ENCODE peak calls at places on chromosome 15, in four cellular contexts. One of them, this sample, is unnamed.

GRCh38 chr15:87416591-87417257 is 839.8 kb downstream of the NTRK3 start:
- DNase-seq in tibial artery: no peak
- DNase-seq in thoracic aorta: no peak
- DNase-seq in heart right ventricle: no peak
- DNase-seq in this sample: no peak

GRCh38 chr15:77649019-77649418 is 16.3 kb upstream of the LINGO1 start:
- DNase-seq in tibial artery: no peak
- DNase-seq in heart right ventricle: no peak
- DNase-seq in thoracic aorta: no peak
- DNase-seq in this sample: no peak

GRCh38 chr15:87753539-87753938 is 503.0 kb downstream of the NTRK3 start:
- DNase-seq in heart right ventricle: no peak
- DNase-seq in tibial artery: no peak
- DNase-seq in thoracic aorta: no peak
- DNase-seq in this sample: no peak

GRCh38 chr15:76253851-76254440 is 57.3 kb downstream of the ETFA start:
- DNase-seq in tibial artery: no peak
- DNase-seq in thoracic aorta: no peak
- DNase-seq in heart right ventricle: no peak
- DNase-seq in this sample: no peak

GRCh38 chr15:68730491-68731317 is 90.0 kb downstream of the ANP32A start:
- DNase-seq in thoracic aorta: no peak
- DNase-seq in tibial artery: peak
- DNase-seq in heart right ventricle: peak
- DNase-seq in this sample: no peak

GRCh38 chr15:80418892-80419537 is 14.8 kb downstream of the ARNT2 start:
- DNase-seq in thoracic aorta: no peak
- DNase-seq in heart right ventricle: no peak
- DNase-seq in tibial artery: no peak
- DNase-seq in this sample: no peak

GRCh38 chr15:101526890-101527289 is 37.4 kb upstream of the PCSK6 start:
- DNase-seq in heart right ventricle: no peak
- DNase-seq in tibial artery: no peak
- DNase-seq in thoracic aorta: no peak
- DNase-seq in this sample: no peak

GRCh38 chr15:96336045-96336642 is 5.6 kb downstream of the NR2F2 start:
- DNase-seq in tibial artery: no peak
- DNase-seq in heart right ventricle: no peak
- DNase-seq in thoracic aorta: no peak
- DNase-seq in this sample: no peak

GRCh38 chr15:67838789-67839332 is 984 bp downstream of the RNU6-1 start:
- DNase-seq in heart right ventricle: no peak
- DNase-seq in tibial artery: peak
- DNase-seq in thoracic aorta: no peak
- DNase-seq in this sample: no peak

GRCh38 chr15:61396235-61396927 is 167.3 kb upstream of the RORA start:
- DNase-seq in tibial artery: no peak
- DNase-seq in heart right ventricle: no peak
- DNase-seq in thoracic aorta: no peak
- DNase-seq in this sample: no peak

GRCh38 chr15:59649603-59650002 is 7.7 kb downstream of the GTF2A2 start:
- DNase-seq in tibial artery: no peak
- DNase-seq in thoracic aorta: no peak
- DNase-seq in heart right ventricle: no peak
- DNase-seq in this sample: no peak

GRCh38 chr15:38251726-38252480 is 733 bp upstream of the SPRED1 start:
- DNase-seq in thoracic aorta: peak
- DNase-seq in tibial artery: peak
- DNase-seq in heart right ventricle: peak
- DNase-seq in this sample: peak

GRCh38 chr15:42999201-42999779 is 78.7 kb upstream of the TTBK2 start:
- DNase-seq in heart right ventricle: no peak
- DNase-seq in tibial artery: no peak
- DNase-seq in thoracic aorta: no peak
- DNase-seq in this sample: no peak

GRCh38 chr15:65377105-65377975 is 462 bp downstream of the IGDCC3 start:
- DNase-seq in thoracic aorta: no peak
- DNase-seq in heart right ventricle: no peak
- DNase-seq in tibial artery: no peak
- DNase-seq in this sample: no peak

GRCh38 chr15:45642203-45642932 is 7.5 kb downstream of the SQOR start:
- DNase-seq in tibial artery: peak
- DNase-seq in thoracic aorta: no peak
- DNase-seq in heart right ventricle: no peak
- DNase-seq in this sample: no peak

GRCh38 chr15:32919749-32920414 is 202.1 kb downstream of the GREM1 start:
- DNase-seq in tibial artery: no peak
- DNase-seq in heart right ventricle: no peak
- DNase-seq in thoracic aorta: no peak
- DNase-seq in this sample: no peak

GRCh38 chr15:46502668-46503067 is 867.8 kb downstream of the SQOR start:
- DNase-seq in thoracic aorta: no peak
- DNase-seq in tibial artery: no peak
- DNase-seq in heart right ventricle: no peak
- DNase-seq in this sample: no peak

GRCh38 chr15:35078221-35078915 is 6.7 kb downstream of the NANOGP8 start:
- DNase-seq in tibial artery: no peak
- DNase-seq in thoracic aorta: no peak
- DNase-seq in heart right ventricle: no peak
- DNase-seq in this sample: peak

GRCh38 chr15:39248204-39248603 is 332.7 kb upstream of the THBS1 start:
- DNase-seq in heart right ventricle: peak
- DNase-seq in tibial artery: no peak
- DNase-seq in thoracic aorta: no peak
- DNase-seq in this sample: no peak

GRCh38 chr15:70526974-70527325 is 236.4 kb downstream of the UACA start:
- DNase-seq in thoracic aorta: no peak
- DNase-seq in heart right ventricle: no peak
- DNase-seq in tibial artery: no peak
- DNase-seq in this sample: no peak

GRCh38 chr15:84911879-84912660 is 27.6 kb downstream of the SLC28A1 start:
- DNase-seq in thoracic aorta: peak
- DNase-seq in heart right ventricle: peak
- DNase-seq in tibial artery: peak
- DNase-seq in this sample: no peak

GRCh38 chr15:60118146-60118545 is 114.0 kb downstream of the FOXB1 start:
- DNase-seq in thoracic aorta: no peak
- DNase-seq in tibial artery: no peak
- DNase-seq in heart right ventricle: no peak
- DNase-seq in this sample: no peak

GRCh38 chr15:22979069-22979698 is 984 bp downstream of the CYFIP1 start:
- DNase-seq in heart right ventricle: peak
- DNase-seq in thoracic aorta: no peak
- DNase-seq in tibial artery: peak
- DNase-seq in this sample: peak

GRCh38 chr15:58491151-58491473 is 59.3 kb downstream of the LIPC start:
- DNase-seq in tibial artery: no peak
- DNase-seq in heart right ventricle: no peak
- DNase-seq in thoracic aorta: peak
- DNase-seq in this sample: no peak

GRCh38 chr15:66765478-66766281 is 63.6 kb downstream of the SMAD6 start:
- DNase-seq in thoracic aorta: no peak
- DNase-seq in tibial artery: no peak
- DNase-seq in heart right ventricle: peak
- DNase-seq in this sample: peak

GRCh38 chr15:99429681-99430081 is 136.1 kb upstream of the MEF2A start:
- DNase-seq in thoracic aorta: no peak
- DNase-seq in tibial artery: peak
- DNase-seq in heart right ventricle: no peak
- DNase-seq in this sample: no peak

GRCh38 chr15:81168680-81169079 is 28.0 kb upstream of the IL16 start:
- DNase-seq in heart right ventricle: no peak
- DNase-seq in tibial artery: no peak
- DNase-seq in thoracic aorta: no peak
- DNase-seq in this sample: no peak

GRCh38 chr15:41957021-41957897 is 15.1 kb downstream of the EHD4 start:
- DNase-seq in heart right ventricle: no peak
- DNase-seq in thoracic aorta: no peak
- DNase-seq in tibial artery: no peak
- DNase-seq in this sample: peak

GRCh38 chr15:95596487-95596886 is 734.0 kb upstream of the NR2F2 start:
- DNase-seq in tibial artery: peak
- DNase-seq in thoracic aorta: no peak
- DNase-seq in heart right ventricle: no peak
- DNase-seq in this sample: no peak

DNA sequence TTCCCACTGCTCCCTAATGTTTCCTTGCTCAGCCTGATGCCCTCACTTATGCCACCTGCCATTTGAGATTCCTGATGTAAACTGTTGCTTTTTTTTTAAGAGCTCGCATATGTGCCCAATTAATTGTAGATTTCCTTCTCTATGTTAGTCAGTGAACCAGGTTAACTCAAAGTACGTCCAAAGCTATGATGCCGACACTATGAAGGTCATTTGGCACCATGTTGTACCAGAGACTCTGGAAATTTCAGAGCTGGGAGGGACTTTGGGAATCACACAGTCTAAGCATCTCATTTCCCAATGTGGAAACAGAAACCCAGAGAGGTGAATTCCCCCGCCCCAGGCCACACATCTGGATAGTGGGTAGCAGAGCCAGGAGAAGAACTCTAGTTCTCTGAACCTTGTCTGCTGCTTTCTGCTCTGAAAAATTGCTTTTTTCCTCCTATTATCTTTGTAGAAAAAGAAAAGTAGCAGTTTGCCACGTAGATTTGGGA is 38.5 kb upstream of the TNFAIP8L3 start:
- DNase-seq in heart right ventricle: no peak
- DNase-seq in tibial artery: peak
- DNase-seq in thoracic aorta: no peak
- DNase-seq in this sample: no peak
- TF ChIP-seq CTCF in heart right ventricle: no peak
- TF ChIP-seq CTCF in tibial artery: no peak
- TF ChIP-seq CTCF in thoracic aorta: no peak
- TF ChIP-seq CTCF in this sample: no peak

DNA sequence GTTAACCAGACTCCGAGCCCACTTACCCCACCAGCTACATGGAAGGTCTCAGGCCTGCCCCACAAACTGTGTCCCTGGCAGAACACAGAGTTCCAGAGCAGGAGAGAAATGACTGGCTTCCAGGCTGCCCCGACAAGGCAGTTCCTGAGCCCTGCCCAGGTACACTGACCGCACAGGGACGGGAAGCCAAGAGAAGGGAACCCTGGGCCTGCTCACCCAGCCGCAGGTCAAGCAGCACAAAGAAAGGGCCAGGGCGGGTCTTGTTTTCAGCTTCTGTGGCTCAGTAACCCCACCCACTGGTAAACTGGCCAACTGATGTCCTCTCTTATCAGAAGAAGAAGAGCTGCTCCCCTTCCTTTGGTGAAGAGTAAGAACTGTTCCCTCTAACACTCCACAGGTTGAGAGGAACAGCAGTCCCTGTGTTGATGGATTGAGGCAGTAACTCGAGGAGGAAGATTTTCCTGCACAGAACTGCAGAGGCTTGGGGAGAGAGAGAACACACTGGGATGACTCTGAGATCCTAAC is 68.4 kb downstream of the CRTC3 start:
- DNase-seq in thoracic aorta: no peak
- DNase-seq in heart right ventricle: peak
- DNase-seq in tibial artery: peak
- DNase-seq in this sample: peak
- TF ChIP-seq CTCF in thoracic aorta: no peak
- TF ChIP-seq CTCF in heart right ventricle: peak
- TF ChIP-seq CTCF in tibial artery: no peak
- TF ChIP-seq CTCF in this sample: peak

GRCh38 chr15:73792429-73792828 is 39.3 kb upstream of the INSYN1 start:
- DNase-seq in heart right ventricle: no peak
- DNase-seq in thoracic aorta: no peak
- DNase-seq in tibial artery: no peak
- DNase-seq in this sample: no peak
- TF ChIP-seq CTCF in heart right ventricle: no peak
- TF ChIP-seq CTCF in thoracic aorta: no peak
- TF ChIP-seq CTCF in tibial artery: no peak
- TF ChIP-seq CTCF in this sample: no peak

GRCh38 chr15:72925661-72926060 is 126.6 kb upstream of the NEO1 start:
- DNase-seq in tibial artery: no peak
- DNase-seq in heart right ventricle: no peak
- DNase-seq in thoracic aorta: no peak
- DNase-seq in this sample: no peak

GRCh38 chr15:72919936-72920455 is 132.3 kb upstream of the NEO1 start:
- DNase-seq in thoracic aorta: no peak
- DNase-seq in heart right ventricle: no peak
- DNase-seq in tibial artery: no peak
- DNase-seq in this sample: no peak

GRCh38 chr15:72927451-72927850 is 124.8 kb upstream of the NEO1 start:
- DNase-seq in heart right ventricle: no peak
- DNase-seq in tibial artery: no peak
- DNase-seq in thoracic aorta: no peak
- DNase-seq in this sample: no peak

GRCh38 chr15:72923304-72923703 is 129.0 kb upstream of the NEO1 start:
- DNase-seq in thoracic aorta: no peak
- DNase-seq in tibial artery: no peak
- DNase-seq in heart right ventricle: no peak
- DNase-seq in this sample: no peak
- TF ChIP-seq CTCF in thoracic aorta: no peak
- TF ChIP-seq CTCF in tibial artery: no peak
- TF ChIP-seq CTCF in heart right ventricle: no peak
- TF ChIP-seq CTCF in this sample: no peak

DNA sequence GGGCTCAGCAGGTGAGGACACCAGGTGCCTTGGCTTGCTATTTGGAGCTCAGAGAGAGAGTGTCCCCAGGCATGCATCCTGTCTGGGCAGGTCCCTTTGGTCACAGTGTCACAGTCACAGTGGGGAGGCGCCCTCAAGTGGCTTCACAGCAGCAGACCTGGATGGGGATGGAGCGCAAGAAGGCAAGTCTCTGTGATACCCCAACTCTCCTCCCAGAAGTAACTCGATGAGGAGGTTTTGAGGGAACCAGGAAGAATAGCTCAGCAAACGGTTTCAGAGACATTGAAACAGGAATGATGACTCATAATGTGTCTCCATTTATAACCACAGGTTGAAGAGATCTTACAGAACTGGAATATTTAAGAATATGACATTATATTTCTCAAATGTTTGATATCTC is 66.5 kb upstream of the SH3GL3 start:
- DNase-seq in heart right ventricle: peak
- DNase-seq in thoracic aorta: no peak
- DNase-seq in tibial artery: no peak
- DNase-seq in this sample: peak
- TF ChIP-seq CTCF in heart right ventricle: peak
- TF ChIP-seq CTCF in thoracic aorta: no peak
- TF ChIP-seq CTCF in tibial artery: no peak
- TF ChIP-seq CTCF in this sample: peak

GRCh38 chr15:28983432-28984311 is 97.9 kb downstream of the APBA2 start:
- DNase-seq in tibial artery: no peak
- DNase-seq in thoracic aorta: no peak
- DNase-seq in heart right ventricle: no peak
- DNase-seq in this sample: no peak
- TF ChIP-seq CTCF in tibial artery: no peak
- TF ChIP-seq CTCF in thoracic aorta: no peak
- TF ChIP-seq CTCF in heart right ventricle: no peak
- TF ChIP-seq CTCF in this sample: no peak